ENCODE peak calls at places on chromosomes 11 and 22, in eight cellular contexts. D is HCT116, S is NB4, O is fibroblast of lung, B is SJSA1, I is dorsolateral prefrontal cortex, J is body of pancreas, Z is fibroblast of villous mesenchyme. Q is an unnamed sample.

GRCh38 chr22:29144786-29145160 is 60.9 kb upstream of the EMID1 start:
- DNase-seq in D (no peak), S (no peak), O (no peak), B (peak), I (no peak), J (no peak), Z (no peak), Q (no peak)

GRCh38 chr11:79940165-79940564 is 499.3 kb upstream of the TENM4 start:
- DNase-seq in D (no peak), S (no peak), O (peak), B (no peak), I (no peak), J (no peak), Z (no peak), Q (no peak)

GRCh38 chr11:104061851-104062521 is 25.5 kb downstream of the DDI1 start:
- DNase-seq in D (no peak), S (no peak), O (no peak), B (no peak), I (no peak), J (no peak), Z (peak), Q (no peak)

GRCh38 chr11:115132829-115133228 is 371.4 kb downstream of the CADM1 start:
- DNase-seq in D (no peak), S (peak), O (no peak), B (no peak), I (no peak), J (no peak), Z (no peak), Q (no peak)

GRCh38 chr22:29302681-29303465 is 3.6 kb upstream of the GAS2L1 start:
- DNase-seq in D (no peak), S (no peak), O (no peak), B (no peak), I (no peak), J (peak), Z (no peak), Q (no peak)

GRCh38 chr11:11016123-11016522 is 158.3 kb upstream of the ZBED5 start:
- DNase-seq in D (no peak), S (peak), O (no peak), B (no peak), I (no peak), J (no peak), Z (no peak), Q (no peak)

GRCh38 chr11:21472256-21472655 is 720.6 kb upstream of the ANO5 start:
- DNase-seq in D (no peak), S (no peak), O (peak), B (no peak), I (no peak), J (no peak), Z (no peak), Q (no peak)

GRCh38 chr22:46108564-46109473 is 41.5 kb upstream of the PPARA start:
- DNase-seq in D (no peak), S (peak), O (peak), B (no peak), I (no peak), J (peak), Z (peak), Q (no peak)

GRCh38 chr11:23112987-23113886 is 253.0 kb upstream of the CCDC179 start:
- DNase-seq in D (no peak), S (peak), O (peak), B (no peak), I (no peak), J (peak), Z (peak), Q (no peak)

GRCh38 chr11:44304091-44305084 is 5.6 kb downstream of the ALX4 start:
- DNase-seq in D (no peak), S (no peak), O (peak), B (no peak), I (no peak), J (no peak), Z (no peak), Q (no peak)

DNA sequence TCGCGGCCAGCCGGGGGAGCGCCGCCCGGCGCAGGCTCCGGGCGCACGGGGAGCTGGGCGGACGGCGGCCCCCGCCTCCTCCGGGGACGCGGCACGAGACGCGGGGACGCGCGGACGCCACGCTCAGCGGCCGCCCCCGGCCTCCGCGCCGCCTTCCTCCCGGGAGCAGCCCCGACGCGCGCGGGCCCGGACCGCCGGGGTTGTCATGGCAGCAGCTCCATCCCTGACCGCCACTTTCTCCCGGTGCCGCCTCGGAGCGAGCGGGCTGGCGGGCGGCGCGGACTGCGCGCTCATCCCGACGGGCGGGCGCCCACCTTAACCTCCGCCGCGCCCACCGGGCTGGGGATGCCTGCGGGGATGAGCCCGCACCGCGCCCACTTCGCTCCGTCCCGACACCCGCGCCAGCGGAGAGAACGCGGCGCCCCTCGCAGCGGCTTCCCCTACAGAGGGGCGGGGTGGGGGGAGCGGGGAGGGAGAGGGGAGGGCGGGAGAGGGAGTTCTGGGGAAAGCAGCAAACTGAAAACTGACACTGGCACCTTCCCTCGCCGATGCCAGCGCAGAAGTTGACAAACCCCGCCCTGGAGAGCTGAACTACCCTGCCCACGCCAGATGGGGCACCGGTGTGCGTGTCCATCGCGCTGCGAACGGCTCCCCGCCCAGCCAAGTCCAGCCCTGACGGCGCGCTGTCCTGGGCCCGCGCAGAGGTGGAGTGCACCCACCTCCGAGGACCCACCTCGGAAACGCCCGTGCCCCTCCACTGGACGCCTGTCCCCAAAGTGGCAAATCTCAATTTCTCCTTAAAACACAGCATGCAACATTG is 588.4 kb downstream of the OPCML start:
- DNase-seq in D (no peak), S (no peak), O (peak), B (no peak), I (peak), J (no peak), Z (no peak), Q (no peak)
- H3K4me3 ChIP-seq in D (no peak), S (no peak), O (peak), B (peak), I (peak), J (no peak), Z (no peak), Q (no peak)

GRCh38 chr11:123139206-123139605 is 55.8 kb downstream of the CLMP start:
- DNase-seq in D (no peak), S (peak), O (no peak), B (no peak), I (no peak), J (no peak), Z (no peak), Q (no peak)

GRCh38 chr11:123135863-123136446 is 59.1 kb downstream of the CLMP start:
- DNase-seq in D (no peak), S (no peak), O (no peak), B (no peak), I (no peak), J (no peak), Z (no peak), Q (no peak)

GRCh38 chr11:123132881-123133280 is 62.2 kb downstream of the CLMP start:
- DNase-seq in D (no peak), S (no peak), O (no peak), B (no peak), I (no peak), J (no peak), Z (peak), Q (no peak)

GRCh38 chr11:123143476-123143875 is 51.6 kb downstream of the CLMP start:
- DNase-seq in D (no peak), S (no peak), O (no peak), B (no peak), I (no peak), J (no peak), Z (no peak), Q (no peak)

GRCh38 chr11:123137496-123138270 is 57.4 kb downstream of the CLMP start:
- DNase-seq in D (no peak), S (peak), O (peak), B (peak), I (no peak), J (peak), Z (peak), Q (peak)
- H3K4me3 ChIP-seq in D (no peak), S (peak), O (peak), B (peak), I (no peak), J (no peak), Z (no peak), Q (no peak)

GRCh38 chr22:32847067-32847491 is 45.6 kb downstream of the TIMP3 start:
- DNase-seq in D (no peak), S (no peak), O (peak), B (no peak), I (no peak), J (no peak), Z (no peak), Q (no peak)
- H3K4me3 ChIP-seq in D (no peak), S (no peak), O (no peak), B (no peak), I (no peak), J (no peak), Z (no peak), Q (no peak)

GRCh38 chr11:71999813-72000590 is 1.3 kb downstream of the IL18BP start:
- DNase-seq in D (no peak), S (no peak), O (no peak), B (no peak), I (no peak), J (no peak), Z (no peak), Q (no peak)
- H3K4me3 ChIP-seq in D (no peak), S (no peak), O (no peak), B (no peak), I (no peak), J (no peak), Z (peak), Q (no peak)

GRCh38 chr11:117796456-117797428 is at the start of gene DSCAML1:
- DNase-seq in D (no peak), S (peak), O (no peak), B (no peak), I (peak), J (no peak), Z (no peak), Q (no peak)
- H3K4me3 ChIP-seq in D (no peak), S (no peak), O (no peak), B (no peak), I (peak), J (no peak), Z (no peak), Q (no peak)

GRCh38 chr22:24805790-24806662 is at the start of gene SGSM1:
- DNase-seq in D (peak), S (peak), O (peak), B (peak), I (peak), J (peak), Z (peak), Q (peak)

GRCh38 chr22:24806663-24807001 is 621 bp downstream of the SGSM1 start:
- DNase-seq in D (no peak), S (no peak), O (no peak), B (no peak), I (no peak), J (no peak), Z (no peak), Q (no peak)

GRCh38 chr22:24810043-24810749 is 4.2 kb downstream of the SGSM1 start:
- DNase-seq in D (no peak), S (no peak), O (no peak), B (no peak), I (peak), J (no peak), Z (no peak), Q (no peak)

GRCh38 chr22:24807284-24807950 is 1.4 kb downstream of the SGSM1 start:
- DNase-seq in D (no peak), S (no peak), O (peak), B (no peak), I (no peak), J (no peak), Z (no peak), Q (no peak)

DNA sequence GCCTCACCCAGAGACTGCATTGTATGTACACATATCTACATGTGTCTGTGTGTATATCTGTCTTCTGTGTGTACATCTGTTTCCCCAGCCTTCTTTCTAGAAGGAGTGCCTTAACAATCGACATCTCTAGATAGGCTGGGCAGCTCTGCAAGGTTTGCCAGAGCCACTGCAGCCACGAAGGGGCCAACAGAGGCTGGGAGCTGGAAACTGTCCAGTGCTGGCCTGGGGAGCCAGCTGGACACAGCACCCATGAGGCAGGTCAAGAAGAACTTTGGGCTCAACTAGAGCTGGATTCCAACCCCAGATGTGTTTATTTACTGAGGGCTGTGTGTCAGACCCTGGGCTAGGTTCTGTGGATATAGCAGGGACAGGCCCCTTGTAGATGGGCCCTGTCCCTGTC is 3.3 kb downstream of the SGSM1 start:
- DNase-seq in D (no peak), S (no peak), O (no peak), B (no peak), I (no peak), J (no peak), Z (no peak), Q (no peak)
- H3K4me3 ChIP-seq in D (no peak), S (no peak), O (no peak), B (no peak), I (no peak), J (no peak), Z (no peak), Q (no peak)

GRCh38 chr11:46339816-46340215 is 7.4 kb upstream of the DGKZ start:
- DNase-seq in D (no peak), S (peak), O (no peak), B (no peak), I (no peak), J (no peak), Z (peak), Q (no peak)

GRCh38 chr11:46338988-46339666 is 8.1 kb upstream of the DGKZ start:
- DNase-seq in D (no peak), S (no peak), O (no peak), B (no peak), I (no peak), J (no peak), Z (peak), Q (no peak)

GRCh38 chr11:46336781-46337180 is 10.5 kb upstream of the DGKZ start:
- DNase-seq in D (no peak), S (peak), O (peak), B (no peak), I (no peak), J (no peak), Z (peak), Q (peak)

GRCh38 chr11:46337626-46338345 is 9.5 kb upstream of the DGKZ start:
- DNase-seq in D (no peak), S (peak), O (no peak), B (no peak), I (no peak), J (no peak), Z (no peak), Q (no peak)

DNA sequence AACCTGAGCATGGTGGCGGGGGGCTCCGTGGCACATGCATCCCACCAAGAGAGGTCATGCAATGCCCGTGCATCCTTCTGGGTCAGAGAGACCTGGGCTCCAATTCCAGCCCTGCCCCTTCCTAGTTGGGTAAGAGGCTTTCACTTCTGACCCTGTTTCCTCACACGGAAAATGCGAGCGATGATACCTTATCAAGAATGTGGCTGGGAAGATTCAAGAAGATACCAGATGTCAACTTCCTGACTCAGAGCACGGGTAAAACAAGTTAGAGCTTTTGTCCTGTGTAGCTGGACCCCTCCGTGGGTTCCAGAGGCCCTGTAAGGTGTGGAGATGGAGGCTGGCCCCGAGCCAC is 8.7 kb upstream of the DGKZ start:
- DNase-seq in D (no peak), S (no peak), O (no peak), B (no peak), I (no peak), J (no peak), Z (peak), Q (no peak)
- H3K4me3 ChIP-seq in D (no peak), S (no peak), O (no peak), B (no peak), I (no peak), J (no peak), Z (no peak), Q (peak)

DNA sequence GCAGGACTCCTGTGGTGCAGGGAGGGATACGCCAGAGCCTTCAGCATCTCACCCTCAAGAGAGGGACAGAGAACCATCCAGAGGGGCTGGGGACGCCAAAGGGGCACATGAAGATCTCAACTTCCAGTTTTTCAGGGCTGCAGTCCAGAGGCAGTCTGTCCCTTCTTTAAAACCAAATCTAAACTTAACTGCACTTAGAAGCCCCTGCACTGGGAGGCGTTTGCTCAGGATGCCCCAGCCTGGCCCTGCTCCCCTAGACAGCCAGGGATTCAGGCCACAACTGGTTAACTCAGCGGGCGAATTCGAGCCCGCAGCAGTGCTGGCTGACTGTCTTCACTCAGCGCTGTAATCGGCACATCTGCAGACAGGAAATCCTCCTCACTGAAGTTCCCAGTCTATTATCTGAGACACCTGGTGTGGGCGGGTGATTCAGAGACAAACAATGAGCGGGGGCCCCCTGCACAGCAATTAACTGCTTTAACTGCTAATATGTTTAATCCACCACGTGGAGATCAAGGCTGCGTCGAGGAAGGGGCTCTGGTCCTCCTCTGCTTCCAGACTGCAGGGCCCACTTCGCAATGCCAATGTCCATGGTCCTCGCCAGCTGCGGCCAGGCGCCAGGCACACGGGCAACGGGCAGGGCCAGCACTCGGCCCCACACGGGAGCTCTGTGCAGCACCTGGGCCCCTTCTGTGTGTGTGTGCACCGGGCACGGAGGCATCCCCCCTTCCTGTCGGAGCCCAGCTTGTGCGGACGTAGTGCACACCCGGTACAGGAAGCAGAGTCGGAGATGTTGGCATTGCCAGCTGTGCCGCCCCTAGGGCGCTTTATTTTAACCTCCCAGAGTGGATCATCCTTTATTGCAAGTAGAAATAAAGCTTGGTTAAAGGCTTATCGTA is 36.9 kb upstream of the GNB1L start:
- DNase-seq in D (no peak), S (peak), O (peak), B (peak), I (no peak), J (no peak), Z (peak), Q (peak)
- H3K4me3 ChIP-seq in D (no peak), S (no peak), O (no peak), B (no peak), I (no peak), J (no peak), Z (no peak), Q (no peak)

DNA sequence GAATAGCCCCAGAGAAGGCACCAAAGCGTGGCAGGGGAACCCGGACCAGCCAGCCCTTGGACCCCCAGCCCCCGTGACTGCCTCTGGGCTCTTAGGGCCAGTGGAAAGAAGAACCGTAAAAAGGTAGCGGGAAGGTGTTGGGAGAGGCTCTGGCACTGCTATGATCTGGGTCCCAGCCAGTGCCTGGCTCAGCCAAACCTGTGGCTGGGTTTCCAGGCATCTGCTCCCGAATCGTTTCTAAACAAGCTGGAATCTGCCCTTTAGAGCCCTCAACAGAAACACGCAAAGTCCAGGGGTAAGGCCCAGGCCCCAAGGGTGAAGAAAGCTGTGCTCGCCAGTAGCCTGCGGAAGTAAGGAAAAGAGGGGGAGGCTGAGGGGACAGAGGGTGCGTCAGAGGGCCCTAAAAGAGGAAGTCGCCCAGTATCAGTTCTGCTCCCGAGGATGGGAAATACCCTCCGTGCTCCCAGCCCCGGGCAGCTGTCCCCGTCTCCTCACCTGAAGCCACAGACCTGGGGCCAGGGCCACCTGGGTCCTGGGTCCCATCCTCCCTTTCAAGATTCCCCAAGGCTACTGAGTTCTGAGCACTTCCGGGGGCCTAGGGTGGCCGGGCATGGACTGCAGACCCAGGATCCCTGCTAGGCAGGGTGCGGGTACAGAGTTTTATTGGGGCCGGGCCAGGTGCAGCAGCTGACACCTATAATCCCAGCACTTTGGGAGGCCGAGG is 24.7 kb downstream of the IL10RA start:
- DNase-seq in D (no peak), S (peak), O (no peak), B (no peak), I (peak), J (no peak), Z (no peak), Q (peak)
- H3K4me3 ChIP-seq in D (no peak), S (no peak), O (no peak), B (no peak), I (no peak), J (no peak), Z (no peak), Q (no peak)